ENCODE peak calls at places on chromosome 2, in seven cellular contexts. Q, V, R, K, B, I and F are unnamed samples.

GRCh38 chr2:209875270-209875669 is 103.6 kb downstream of the UNC80 start:
- DNase-seq in Q (no peak), V (no peak), R (peak), K (no peak), B (no peak), I (no peak), F (no peak)

GRCh38 chr2:113720167-113720566 is 36.3 kb downstream of the SLC35F5 start:
- DNase-seq in Q (no peak), V (no peak), R (no peak), K (no peak), B (no peak), I (no peak), F (no peak)

GRCh38 chr2:27123302-27124150 is at the start of gene ABHD1:
- DNase-seq in Q (peak), V (no peak), R (no peak), K (peak), B (peak), I (peak), F (no peak)

GRCh38 chr2:17588031-17588430 is 47.5 kb downstream of the VSNL1 start:
- DNase-seq in Q (no peak), V (no peak), R (peak), K (no peak), B (no peak), I (no peak), F (no peak)

GRCh38 chr2:97011977-97012569 is 25.7 kb upstream of the FAM178B start:
- DNase-seq in Q (peak), V (peak), R (no peak), K (no peak), B (no peak), I (no peak), F (no peak)

GRCh38 chr2:50066858-50067257 is 912.5 kb upstream of the FSHR start:
- DNase-seq in Q (no peak), V (no peak), R (no peak), K (no peak), B (no peak), I (no peak), F (no peak)

GRCh38 chr2:188369365-188369764 is 77.7 kb downstream of the GULP1 start:
- DNase-seq in Q (no peak), V (no peak), R (no peak), K (peak), B (no peak), I (peak), F (no peak)

GRCh38 chr2:43897492-43897891 is 58.7 kb downstream of the ABCG8 start:
- DNase-seq in Q (no peak), V (no peak), R (no peak), K (no peak), B (no peak), I (no peak), F (no peak)

GRCh38 chr2:207334631-207335371 is 169.1 kb upstream of the KLF7 start:
- DNase-seq in Q (no peak), V (peak), R (peak), K (peak), B (peak), I (no peak), F (no peak)

GRCh38 chr2:31335921-31336570 is 78.5 kb downstream of the XDH start:
- DNase-seq in Q (no peak), V (peak), R (peak), K (no peak), B (no peak), I (no peak), F (no peak)

GRCh38 chr2:88283886-88284511 is 113.9 kb downstream of the THNSL2 start:
- DNase-seq in Q (no peak), V (no peak), R (no peak), K (no peak), B (no peak), I (no peak), F (no peak)

GRCh38 chr2:15836134-15836941 is 104.0 kb upstream of the MYCN start:
- DNase-seq in Q (no peak), V (no peak), R (no peak), K (no peak), B (peak), I (no peak), F (no peak)

GRCh38 chr2:64062840-64063239 is 43.6 kb upstream of the VPS54 start:
- DNase-seq in Q (no peak), V (no peak), R (peak), K (no peak), B (no peak), I (no peak), F (no peak)

GRCh38 chr2:20648831-20649230 is 2.1 kb downstream of the HS1BP3 start:
- DNase-seq in Q (no peak), V (no peak), R (no peak), K (no peak), B (no peak), I (no peak), F (no peak)

GRCh38 chr2:232292395-232293154 is 86.0 kb upstream of the ALPP start:
- DNase-seq in Q (peak), V (no peak), R (no peak), K (peak), B (no peak), I (peak), F (no peak)

GRCh38 chr2:74239346-74239745 is 40.9 kb downstream of the MTHFD2 start:
- DNase-seq in Q (no peak), V (no peak), R (no peak), K (no peak), B (peak), I (no peak), F (no peak)

GRCh38 chr2:222561817-222562424 is 94.0 kb downstream of the FARSB start:
- DNase-seq in Q (no peak), V (no peak), R (no peak), K (peak), B (no peak), I (peak), F (no peak)

GRCh38 chr2:230234845-230235244 is 9.3 kb downstream of the SP140 start:
- DNase-seq in Q (no peak), V (no peak), R (no peak), K (no peak), B (no peak), I (no peak), F (no peak)

GRCh38 chr2:12087671-12088380 is 341.4 kb downstream of the LPIN1 start:
- DNase-seq in Q (no peak), V (no peak), R (peak), K (no peak), B (no peak), I (no peak), F (no peak)

GRCh38 chr2:96957299-96957698 is 29.1 kb downstream of the FAM178B start:
- DNase-seq in Q (no peak), V (no peak), R (no peak), K (no peak), B (no peak), I (no peak), F (no peak)

GRCh38 chr2:41930807-41931566 is 116.8 kb upstream of the PKDCC start:
- DNase-seq in Q (no peak), V (peak), R (no peak), K (no peak), B (no peak), I (no peak), F (no peak)

GRCh38 chr2:55923091-55923977 is at the start of gene EFEMP1:
- DNase-seq in Q (no peak), V (no peak), R (no peak), K (peak), B (peak), I (no peak), F (no peak)

GRCh38 chr2:55923978-55924325 is 370 bp upstream of the EFEMP1 start:
- DNase-seq in Q (no peak), V (no peak), R (no peak), K (no peak), B (no peak), I (no peak), F (no peak)

GRCh38 chr2:55926974-55927373 is 3.4 kb upstream of the EFEMP1 start:
- DNase-seq in Q (no peak), V (no peak), R (no peak), K (no peak), B (no peak), I (no peak), F (no peak)

GRCh38 chr2:55929476-55929875 is 5.9 kb upstream of the EFEMP1 start:
- DNase-seq in Q (no peak), V (no peak), R (no peak), K (no peak), B (no peak), I (no peak), F (no peak)

GRCh38 chr2:55926246-55926645 is 2.7 kb upstream of the EFEMP1 start:
- DNase-seq in Q (no peak), V (no peak), R (no peak), K (no peak), B (no peak), I (no peak), F (no peak)
- H3K4me3 ChIP-seq in Q (no peak), V (no peak), R (no peak), K (no peak), B (no peak), I (no peak), F (no peak)

GRCh38 chr2:33528551-33528950 is 52.1 kb downstream of the RASGRP3 start:
- DNase-seq in Q (no peak), V (no peak), R (no peak), K (no peak), B (no peak), I (no peak), F (no peak)
- H3K4me3 ChIP-seq in Q (no peak), V (no peak), R (no peak), K (no peak), B (no peak), I (no peak), F (no peak)

GRCh38 chr2:224084266-224084892 is 45.3 kb upstream of the SERPINE2 start:
- DNase-seq in Q (no peak), V (no peak), R (no peak), K (no peak), B (no peak), I (peak), F (no peak)

GRCh38 chr2:224085811-224086210 is 46.7 kb upstream of the SERPINE2 start:
- DNase-seq in Q (no peak), V (no peak), R (no peak), K (no peak), B (peak), I (no peak), F (no peak)

GRCh38 chr2:224085246-224085645 is 46.2 kb upstream of the SERPINE2 start:
- DNase-seq in Q (no peak), V (no peak), R (no peak), K (no peak), B (no peak), I (no peak), F (no peak)

GRCh38 chr2:224083631-224084030 is 44.5 kb upstream of the SERPINE2 start:
- DNase-seq in Q (no peak), V (no peak), R (no peak), K (no peak), B (no peak), I (no peak), F (no peak)

GRCh38 chr2:224086226-224086911 is 47.3 kb upstream of the SERPINE2 start:
- DNase-seq in Q (no peak), V (peak), R (peak), K (no peak), B (peak), I (no peak), F (no peak)
- H3K4me3 ChIP-seq in Q (no peak), V (no peak), R (no peak), K (no peak), B (no peak), I (no peak), F (no peak)

GRCh38 chr2:6627316-6627715 is 238.4 kb downstream of the CMPK2 start:
- DNase-seq in Q (no peak), V (no peak), R (no peak), K (no peak), B (no peak), I (no peak), F (no peak)
- H3K4me3 ChIP-seq in Q (no peak), V (no peak), R (no peak), K (no peak), B (no peak), I (no peak), F (no peak)

GRCh38 chr2:69307696-69308064 is 79.3 kb downstream of the GFPT1 start:
- DNase-seq in Q (no peak), V (no peak), R (no peak), K (no peak), B (no peak), I (no peak), F (no peak)
- H3K4me3 ChIP-seq in Q (no peak), V (no peak), R (peak), K (no peak), B (no peak), I (no peak), F (no peak)

GRCh38 chr2:238633426-238634328 is 206.9 kb downstream of the ASB1 start:
- DNase-seq in Q (no peak), V (no peak), R (no peak), K (no peak), B (peak), I (no peak), F (no peak)

GRCh38 chr2:238629064-238629463 is 202.3 kb downstream of the ASB1 start:
- DNase-seq in Q (no peak), V (no peak), R (no peak), K (no peak), B (peak), I (no peak), F (no peak)

GRCh38 chr2:238634701-238635402 is 208.1 kb downstream of the ASB1 start:
- DNase-seq in Q (no peak), V (no peak), R (no peak), K (no peak), B (peak), I (no peak), F (no peak)

GRCh38 chr2:238632181-238633060 is 205.7 kb downstream of the ASB1 start:
- DNase-seq in Q (no peak), V (no peak), R (no peak), K (no peak), B (peak), I (no peak), F (no peak)

GRCh38 chr2:238631491-238632180 is 204.9 kb downstream of the ASB1 start:
- DNase-seq in Q (no peak), V (no peak), R (no peak), K (no peak), B (peak), I (no peak), F (no peak)
- H3K4me3 ChIP-seq in Q (no peak), V (no peak), R (no peak), K (no peak), B (no peak), I (no peak), F (no peak)

DNA sequence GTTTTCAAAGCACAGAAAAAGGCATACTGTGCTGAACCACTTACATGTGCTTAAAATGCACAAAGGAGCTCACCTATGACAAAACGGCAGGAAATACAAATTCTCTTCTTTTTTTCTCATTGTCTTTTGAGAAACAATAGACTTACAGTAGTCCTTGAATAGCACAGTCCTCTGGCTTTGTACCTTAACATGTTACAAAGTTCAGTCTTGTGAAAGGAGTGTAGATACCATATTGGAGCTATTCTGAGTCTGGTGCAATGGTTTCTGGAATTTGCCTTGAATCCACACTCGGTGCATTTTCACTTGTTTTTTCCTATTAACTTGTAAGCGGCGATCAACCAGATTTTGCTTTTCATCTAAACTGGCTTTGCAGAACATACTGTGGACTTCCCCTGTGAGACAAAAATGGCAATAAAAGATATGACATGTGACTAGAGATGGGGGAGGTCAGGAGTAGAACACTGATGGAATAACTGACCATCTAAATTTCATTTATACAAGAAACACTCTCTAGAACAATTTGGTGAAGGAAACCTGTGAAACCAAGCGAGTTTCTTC is 109.7 kb downstream of the METTL8 start:
- DNase-seq in Q (no peak), V (no peak), R (no peak), K (no peak), B (no peak), I (no peak), F (no peak)
- H3K4me3 ChIP-seq in Q (no peak), V (no peak), R (no peak), K (no peak), B (no peak), I (no peak), F (no peak)